ENCODE peak calls at places on chromosomes 16 and 17, in nine cellular contexts. One of them, this sample, is unnamed.

GRCh38 chr16:13335894-13336293 is 434.5 kb downstream of the SHISA9 start:
- DNase-seq in lung: no peak
- DNase-seq in hepatocyte: no peak
- DNase-seq in CD8-positive, alpha-beta T cell: no peak
- DNase-seq in esophagus squamous epithelium: no peak
- DNase-seq in mesothelial cell of epicardium: no peak
- DNase-seq in testis: no peak
- DNase-seq in BJ: no peak
- DNase-seq in LNCaP clone FGC: no peak
- DNase-seq in this sample: no peak

GRCh38 chr17:70195091-70195490 is 25.8 kb downstream of the KCNJ2 start:
- DNase-seq in lung: no peak
- DNase-seq in hepatocyte: no peak
- DNase-seq in CD8-positive, alpha-beta T cell: no peak
- DNase-seq in esophagus squamous epithelium: no peak
- DNase-seq in mesothelial cell of epicardium: no peak
- DNase-seq in testis: no peak
- DNase-seq in BJ: no peak
- DNase-seq in LNCaP clone FGC: no peak
- DNase-seq in this sample: no peak

GRCh38 chr16:57802635-57803412 is 533 bp upstream of the KIFC3 start:
- DNase-seq in lung: no peak
- DNase-seq in hepatocyte: peak; percentile 67
- DNase-seq in CD8-positive, alpha-beta T cell: no peak
- DNase-seq in esophagus squamous epithelium: no peak
- DNase-seq in mesothelial cell of epicardium: no peak
- DNase-seq in testis: peak; percentile 82
- DNase-seq in BJ: no peak
- DNase-seq in LNCaP clone FGC: no peak
- DNase-seq in this sample: no peak

GRCh38 chr17:78709119-78709681 is 72.9 kb downstream of the CYTH1 start:
- DNase-seq in lung: no peak
- DNase-seq in hepatocyte: no peak
- DNase-seq in CD8-positive, alpha-beta T cell: no peak
- DNase-seq in esophagus squamous epithelium: no peak
- DNase-seq in mesothelial cell of epicardium: no peak
- DNase-seq in testis: no peak
- DNase-seq in BJ: no peak
- DNase-seq in LNCaP clone FGC: no peak
- DNase-seq in this sample: no peak

GRCh38 chr17:75876938-75877751 is 1.2 kb downstream of the TRIM47 start:
- DNase-seq in lung: peak; percentile 91
- DNase-seq in hepatocyte: peak; percentile 89
- DNase-seq in CD8-positive, alpha-beta T cell: no peak
- DNase-seq in esophagus squamous epithelium: no peak
- DNase-seq in mesothelial cell of epicardium: no peak
- DNase-seq in testis: peak; percentile 94
- DNase-seq in BJ: peak; percentile 77
- DNase-seq in LNCaP clone FGC: no peak
- DNase-seq in this sample: peak; percentile 90

GRCh38 chr16:3459401-3460090 is 16.1 kb downstream of the NAA60 start:
- DNase-seq in lung: no peak
- DNase-seq in hepatocyte: peak; percentile 51
- DNase-seq in CD8-positive, alpha-beta T cell: no peak
- DNase-seq in esophagus squamous epithelium: no peak
- DNase-seq in mesothelial cell of epicardium: no peak
- DNase-seq in testis: no peak
- DNase-seq in BJ: no peak
- DNase-seq in LNCaP clone FGC: peak; percentile 59
- DNase-seq in this sample: no peak

GRCh38 chr17:79023886-79024771 is at the start of gene C1QTNF1:
- DNase-seq in lung: no peak
- DNase-seq in hepatocyte: peak; percentile 75
- DNase-seq in CD8-positive, alpha-beta T cell: peak; percentile 57
- DNase-seq in esophagus squamous epithelium: no peak
- DNase-seq in mesothelial cell of epicardium: no peak
- DNase-seq in testis: peak; percentile 52
- DNase-seq in BJ: no peak
- DNase-seq in LNCaP clone FGC: no peak
- DNase-seq in this sample: no peak

GRCh38 chr17:42111901-42112551 is 488 bp downstream of the DHX58 start:
- DNase-seq in lung: no peak
- DNase-seq in hepatocyte: no peak
- DNase-seq in CD8-positive, alpha-beta T cell: no peak
- DNase-seq in esophagus squamous epithelium: no peak
- DNase-seq in mesothelial cell of epicardium: no peak
- DNase-seq in testis: peak; percentile 46
- DNase-seq in BJ: no peak
- DNase-seq in LNCaP clone FGC: no peak
- DNase-seq in this sample: no peak

GRCh38 chr17:43003542-43004172 is 2.9 kb upstream of the IFI35 start:
- DNase-seq in lung: no peak
- DNase-seq in hepatocyte: no peak
- DNase-seq in CD8-positive, alpha-beta T cell: no peak
- DNase-seq in esophagus squamous epithelium: no peak
- DNase-seq in mesothelial cell of epicardium: no peak
- DNase-seq in testis: no peak
- DNase-seq in BJ: no peak
- DNase-seq in LNCaP clone FGC: no peak
- DNase-seq in this sample: no peak

GRCh38 chr16:84303023-84303422 is 8.3 kb downstream of the WFDC1 start:
- DNase-seq in lung: no peak
- DNase-seq in hepatocyte: peak; percentile 40
- DNase-seq in CD8-positive, alpha-beta T cell: no peak
- DNase-seq in esophagus squamous epithelium: no peak
- DNase-seq in mesothelial cell of epicardium: no peak
- DNase-seq in testis: no peak
- DNase-seq in BJ: peak; percentile 83
- DNase-seq in LNCaP clone FGC: no peak
- DNase-seq in this sample: peak; percentile 22

GRCh38 chr16:5027575-5028235 is 6.0 kb downstream of the NAGPA start:
- DNase-seq in lung: no peak
- DNase-seq in hepatocyte: peak; percentile 2
- DNase-seq in CD8-positive, alpha-beta T cell: no peak
- DNase-seq in esophagus squamous epithelium: no peak
- DNase-seq in mesothelial cell of epicardium: no peak
- DNase-seq in testis: no peak
- DNase-seq in BJ: no peak
- DNase-seq in LNCaP clone FGC: no peak
- DNase-seq in this sample: no peak

GRCh38 chr16:5027086-5027485 is 6.6 kb downstream of the NAGPA start:
- DNase-seq in lung: no peak
- DNase-seq in hepatocyte: no peak
- DNase-seq in CD8-positive, alpha-beta T cell: no peak
- DNase-seq in esophagus squamous epithelium: no peak
- DNase-seq in mesothelial cell of epicardium: no peak
- DNase-seq in testis: no peak
- DNase-seq in BJ: no peak
- DNase-seq in LNCaP clone FGC: no peak
- DNase-seq in this sample: no peak

GRCh38 chr16:5024632-5025031 is 9.1 kb downstream of the NAGPA start:
- DNase-seq in lung: no peak
- DNase-seq in hepatocyte: no peak
- DNase-seq in CD8-positive, alpha-beta T cell: no peak
- DNase-seq in esophagus squamous epithelium: no peak
- DNase-seq in mesothelial cell of epicardium: no peak
- DNase-seq in testis: peak; percentile 29
- DNase-seq in BJ: no peak
- DNase-seq in LNCaP clone FGC: peak; percentile 99
- DNase-seq in this sample: no peak

GRCh38 chr16:5026664-5027063 is 7.1 kb downstream of the NAGPA start:
- DNase-seq in lung: no peak
- DNase-seq in hepatocyte: no peak
- DNase-seq in CD8-positive, alpha-beta T cell: no peak
- DNase-seq in esophagus squamous epithelium: no peak
- DNase-seq in mesothelial cell of epicardium: no peak
- DNase-seq in testis: no peak
- DNase-seq in BJ: no peak
- DNase-seq in LNCaP clone FGC: no peak
- DNase-seq in this sample: no peak

DNA sequence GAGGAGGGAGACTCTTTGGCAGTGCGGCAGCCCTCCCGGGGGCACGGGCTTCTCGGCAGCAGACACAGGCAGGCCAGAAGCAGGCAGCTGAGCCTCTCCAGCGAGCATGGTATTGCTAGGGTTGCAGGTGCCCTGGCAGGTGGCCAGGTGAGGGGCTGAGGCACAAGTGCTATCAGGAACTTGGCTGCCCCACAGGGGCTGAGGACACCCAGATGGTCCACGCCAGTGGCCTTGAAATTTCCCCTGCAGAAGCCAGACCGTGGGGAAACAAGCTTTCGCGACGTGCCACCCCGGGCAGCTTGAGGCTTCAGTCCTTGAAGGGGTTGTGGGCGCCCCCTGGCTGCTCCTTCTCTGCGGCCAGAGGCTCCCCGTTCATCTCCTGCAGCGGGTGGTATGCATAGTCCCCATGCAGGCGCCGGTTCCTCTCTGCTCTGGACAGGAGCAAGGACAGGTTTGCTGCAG is 8.5 kb downstream of the NAGPA start:
- DNase-seq in lung: no peak
- DNase-seq in hepatocyte: no peak
- DNase-seq in CD8-positive, alpha-beta T cell: no peak
- DNase-seq in esophagus squamous epithelium: no peak
- DNase-seq in mesothelial cell of epicardium: no peak
- DNase-seq in testis: peak; percentile 71
- DNase-seq in BJ: no peak
- DNase-seq in LNCaP clone FGC: no peak
- DNase-seq in this sample: no peak
- TF ChIP-seq CTCF in lung: no peak
- TF ChIP-seq CTCF in hepatocyte: peak; percentile 13
- TF ChIP-seq CTCF in CD8-positive, alpha-beta T cell: peak; percentile 3
- TF ChIP-seq CTCF in esophagus squamous epithelium: no peak
- TF ChIP-seq CTCF in mesothelial cell of epicardium: no peak
- TF ChIP-seq CTCF in testis: peak; percentile 38
- TF ChIP-seq CTCF in BJ: peak; percentile 46
- TF ChIP-seq CTCF in LNCaP clone FGC: peak; percentile 21
- TF ChIP-seq CTCF in this sample: peak; percentile 19

GRCh38 chr16:87123356-87124001 is 193.7 kb downstream of the C16orf95 start:
- DNase-seq in lung: no peak
- DNase-seq in hepatocyte: no peak
- DNase-seq in CD8-positive, alpha-beta T cell: no peak
- DNase-seq in esophagus squamous epithelium: no peak
- DNase-seq in mesothelial cell of epicardium: no peak
- DNase-seq in testis: no peak
- DNase-seq in BJ: no peak
- DNase-seq in LNCaP clone FGC: no peak
- DNase-seq in this sample: no peak
- TF ChIP-seq CTCF in lung: no peak
- TF ChIP-seq CTCF in hepatocyte: no peak
- TF ChIP-seq CTCF in CD8-positive, alpha-beta T cell: no peak
- TF ChIP-seq CTCF in esophagus squamous epithelium: no peak
- TF ChIP-seq CTCF in mesothelial cell of epicardium: no peak
- TF ChIP-seq CTCF in testis: no peak
- TF ChIP-seq CTCF in BJ: no peak
- TF ChIP-seq CTCF in LNCaP clone FGC: no peak
- TF ChIP-seq CTCF in this sample: no peak

GRCh38 chr17:77446959-77447634 is 306.3 kb downstream of the SEC14L1 start:
- DNase-seq in lung: no peak
- DNase-seq in hepatocyte: no peak
- DNase-seq in CD8-positive, alpha-beta T cell: no peak
- DNase-seq in esophagus squamous epithelium: no peak
- DNase-seq in mesothelial cell of epicardium: no peak
- DNase-seq in testis: no peak
- DNase-seq in BJ: no peak
- DNase-seq in LNCaP clone FGC: no peak
- DNase-seq in this sample: peak; percentile 75
- TF ChIP-seq CTCF in lung: no peak
- TF ChIP-seq CTCF in hepatocyte: no peak
- TF ChIP-seq CTCF in CD8-positive, alpha-beta T cell: no peak
- TF ChIP-seq CTCF in esophagus squamous epithelium: no peak
- TF ChIP-seq CTCF in mesothelial cell of epicardium: no peak
- TF ChIP-seq CTCF in testis: no peak
- TF ChIP-seq CTCF in BJ: no peak
- TF ChIP-seq CTCF in LNCaP clone FGC: no peak
- TF ChIP-seq CTCF in this sample: no peak

GRCh38 chr16:86158688-86159360 is 259.9 kb downstream of the IRF8 start:
- DNase-seq in lung: no peak
- DNase-seq in hepatocyte: no peak
- DNase-seq in CD8-positive, alpha-beta T cell: no peak
- DNase-seq in esophagus squamous epithelium: no peak
- DNase-seq in mesothelial cell of epicardium: no peak
- DNase-seq in testis: no peak
- DNase-seq in BJ: no peak
- DNase-seq in LNCaP clone FGC: no peak
- DNase-seq in this sample: no peak
- TF ChIP-seq CTCF in lung: no peak
- TF ChIP-seq CTCF in hepatocyte: peak; percentile 30
- TF ChIP-seq CTCF in CD8-positive, alpha-beta T cell: no peak
- TF ChIP-seq CTCF in esophagus squamous epithelium: no peak
- TF ChIP-seq CTCF in mesothelial cell of epicardium: no peak
- TF ChIP-seq CTCF in testis: no peak
- TF ChIP-seq CTCF in BJ: no peak
- TF ChIP-seq CTCF in LNCaP clone FGC: no peak
- TF ChIP-seq CTCF in this sample: peak; percentile 14

DNA sequence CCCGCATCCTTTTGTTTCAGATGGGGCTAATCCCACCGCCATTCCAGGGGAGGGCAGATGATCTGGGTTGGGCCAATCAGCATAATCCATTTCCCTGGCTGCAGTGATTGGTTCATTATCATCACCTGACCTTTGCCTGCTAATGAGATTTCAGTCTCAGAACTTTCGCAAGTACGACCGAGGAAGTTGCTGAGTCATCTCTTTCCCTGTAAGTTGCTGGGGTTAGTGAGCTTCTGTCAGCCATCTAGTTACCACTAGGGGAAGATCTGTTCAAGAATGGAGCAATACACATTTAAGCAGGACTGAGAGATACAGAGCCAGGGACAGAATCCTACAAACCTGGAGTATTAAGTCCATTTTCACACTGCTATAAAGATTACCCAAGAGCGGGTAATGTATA is 65.3 kb upstream of the NUDT7 start:
- DNase-seq in lung: no peak
- DNase-seq in hepatocyte: peak; percentile 32
- DNase-seq in CD8-positive, alpha-beta T cell: no peak
- DNase-seq in esophagus squamous epithelium: no peak
- DNase-seq in mesothelial cell of epicardium: no peak
- DNase-seq in testis: peak; percentile 65
- DNase-seq in BJ: no peak
- DNase-seq in LNCaP clone FGC: no peak
- DNase-seq in this sample: no peak
- TF ChIP-seq CTCF in lung: no peak
- TF ChIP-seq CTCF in hepatocyte: no peak
- TF ChIP-seq CTCF in CD8-positive, alpha-beta T cell: no peak
- TF ChIP-seq CTCF in esophagus squamous epithelium: no peak
- TF ChIP-seq CTCF in mesothelial cell of epicardium: no peak
- TF ChIP-seq CTCF in testis: no peak
- TF ChIP-seq CTCF in BJ: no peak
- TF ChIP-seq CTCF in LNCaP clone FGC: no peak
- TF ChIP-seq CTCF in this sample: no peak